ENCODE peak calls at places on chromosome 17, in four cellular contexts. S is CD8-positive, alpha-beta T cell; U is foreskin keratinocyte; H is psoas muscle. Z is an unnamed sample.

GRCh38 chr17:39104657-39105056 is 46.8 kb downstream of the PLXDC1 start:
- ATAC-seq in U (no peak), S (no peak), H (no peak), Z (no peak)

GRCh38 chr17:6191405-6192095 is 121.4 kb downstream of the WSCD1 start:
- ATAC-seq in U (no peak), S (no peak), H (no peak), Z (no peak)

GRCh38 chr17:8225813-8226535 is 15.6 kb upstream of the AURKB start:
- ATAC-seq in S (peak; percentile 2), H (no peak), U (peak; percentile 5), Z (no peak)

GRCh38 chr17:55524440-55525220 is 13.4 kb upstream of the SMIM36 start:
- ATAC-seq in U (no peak), S (no peak), H (no peak), Z (no peak)

GRCh38 chr17:63173903-63174302 is 207.9 kb downstream of the TANC2 start:
- ATAC-seq in S (no peak), H (no peak), U (no peak), Z (no peak)

GRCh38 chr17:36931096-36931696 is 6.1 kb upstream of the LHX1 start:
- ATAC-seq in S (no peak), H (no peak), U (no peak), Z (no peak)

GRCh38 chr17:1029912-1030656 is 33.2 kb downstream of the TIMM22 start:
- ATAC-seq in U (no peak), H (peak; percentile 67), S (no peak), Z (peak; percentile 8)

GRCh38 chr17:81842725-81843504 is 8.1 kb upstream of the PPP1R27 start:
- ATAC-seq in H (peak; percentile 54), U (no peak), S (no peak), Z (peak; percentile 60)

GRCh38 chr17:43880420-43880991 is 26.8 kb downstream of the MPP2 start:
- ATAC-seq in S (peak; percentile 54), U (peak; percentile 30), H (peak; percentile 88), Z (no peak)

GRCh38 chr17:8020776-8021564 is 17.9 kb upstream of the ALOX15B start:
- ATAC-seq in S (no peak), H (no peak), U (no peak), Z (no peak)

GRCh38 chr17:40425741-40426140 is 8.0 kb upstream of the TOP2A start:
- ATAC-seq in H (no peak), U (no peak), S (no peak), Z (no peak)

GRCh38 chr17:62937636-62938035 is 28.4 kb upstream of the TANC2 start:
- ATAC-seq in U (no peak), H (no peak), S (no peak), Z (no peak)

GRCh38 chr17:68107373-68107772 is 71.8 kb downstream of the KPNA2 start:
- ATAC-seq in U (no peak), S (no peak), H (no peak), Z (no peak)

GRCh38 chr17:37429039-37429438 is 22.4 kb downstream of the TADA2A start:
- ATAC-seq in H (no peak), U (no peak), S (no peak), Z (no peak)

GRCh38 chr17:82429824-82430223 is 11.4 kb upstream of the OGFOD3 start:
- ATAC-seq in U (no peak), S (no peak), H (no peak), Z (no peak)

GRCh38 chr17:51612692-51613091 is 352.3 kb downstream of the UTP18 start:
- ATAC-seq in H (no peak), U (no peak), S (no peak), Z (no peak)

GRCh38 chr17:40538019-40538935 is 27.0 kb downstream of the CCR7 start:
- ATAC-seq in S (no peak), H (peak; percentile 80), U (no peak), Z (no peak)

GRCh38 chr17:27579304-27579703 is 51.7 kb upstream of the LGALS9 start:
- ATAC-seq in S (no peak), U (no peak), H (no peak), Z (no peak)

GRCh38 chr17:33284022-33284421 is 9.1 kb downstream of the ASIC2 start:
- ATAC-seq in S (no peak), U (peak; percentile 87), H (no peak), Z (peak; percentile 71)

GRCh38 chr17:40516581-40517285 is 15.3 kb upstream of the TNS4 start:
- ATAC-seq in S (peak; percentile 69), U (no peak), H (no peak), Z (no peak)

GRCh38 chr17:3687949-3688614 is 7.9 kb downstream of the P2RX5 start:
- ATAC-seq in H (no peak), U (peak; percentile 28), S (no peak), Z (no peak)

GRCh38 chr17:45031231-45032149 is 19.9 kb downstream of the DCAKD start:
- ATAC-seq in S (no peak), H (no peak), U (no peak), Z (no peak)

GRCh38 chr17:63932008-63932561 is at the start of gene CD79B:
- ATAC-seq in H (no peak), U (no peak), S (peak; percentile 60), Z (no peak)

GRCh38 chr17:69450857-69451410 is 36.4 kb downstream of the MAP2K6 start:
- ATAC-seq in H (no peak), U (no peak), S (no peak), Z (no peak)

GRCh38 chr17:66582373-66583111 is 252.4 kb upstream of the CACNG5 start:
- ATAC-seq in U (no peak), S (no peak), H (no peak), Z (no peak)
- TF ChIP-seq CTCF in U (no peak), S (no peak), H (no peak), Z (no peak)

GRCh38 chr17:35361027-35361426 is 12.4 kb downstream of the SLFN11 start:
- ATAC-seq in S (no peak), H (no peak), U (no peak), Z (no peak)
- H3K27me3 ChIP-seq in S (no peaks in the 10 kb centered on the region), H (peaks cover 3% of the 10 kb centered on the region), U (peaks cover 35% of the 10 kb centered on the region), Z (peaks cover 16% of the 10 kb centered on the region)

GRCh38 chr17:48351916-48352332 is 78.1 kb downstream of the SKAP1 start:
- ATAC-seq in S (peak; percentile 76), U (no peak), H (no peak), Z (no peak)
- TF ChIP-seq CTCF in S (peak; percentile 87), U (peak; percentile 71), H (peak; percentile 56), Z (peak; percentile 74)

GRCh38 chr17:74449773-74450172 is 16.7 kb upstream of the CD300A start:
- ATAC-seq in U (no peak), H (no peak), S (no peak), Z (no peak)
- H3K27me3 ChIP-seq in U (peaks cover 17% of the 10 kb centered on the region), H (no peaks in the 10 kb centered on the region), S (no peaks in the 10 kb centered on the region), Z (no peaks in the 10 kb centered on the region)

DNA sequence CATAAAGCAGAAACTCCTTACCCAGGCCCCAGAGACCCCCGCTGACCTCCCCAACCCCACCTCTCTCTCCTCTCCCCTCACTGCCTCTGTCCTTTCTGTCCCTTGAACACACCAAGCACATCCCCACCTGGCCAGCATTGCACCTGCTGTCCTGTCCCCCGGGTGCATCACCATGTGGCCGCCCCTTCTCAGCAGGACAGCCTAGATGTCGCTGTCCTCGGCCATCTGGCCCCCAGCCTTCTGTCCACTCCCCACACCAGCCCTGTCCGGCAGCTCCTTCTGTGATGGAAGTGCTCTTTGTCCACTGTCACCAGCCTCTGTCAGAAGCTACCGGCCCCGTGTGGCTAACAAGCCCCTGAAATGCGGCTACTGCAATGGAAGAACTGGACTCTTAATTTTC is 12.3 kb upstream of the MPRIP start:
- ATAC-seq in S (no peak), U (no peak), H (no peak), Z (no peak)
- TF ChIP-seq CTCF in S (no peak), U (no peak), H (no peak), Z (no peak)

GRCh38 chr17:79721993-79722671 is 8.6 kb upstream of the ENPP7 start:
- ATAC-seq in U (no peak), H (no peak), S (no peak), Z (no peak)
- H3K27me3 ChIP-seq in U (no peaks in the 10 kb centered on the region), H (no peaks in the 10 kb centered on the region), S (no peaks in the 10 kb centered on the region), Z (peaks cover 27% of the 10 kb centered on the region)

GRCh38 chr17:57948169-57948554 is 7.0 kb downstream of the CUEDC1 start:
- ATAC-seq in U (no peak), S (no peak), H (no peak), Z (peak; percentile 0)

GRCh38 chr17:57949649-57950048 is 5.6 kb downstream of the CUEDC1 start:
- ATAC-seq in H (peak; percentile 14), U (no peak), S (no peak), Z (no peak)

GRCh38 chr17:57946798-57947358 is 8.3 kb downstream of the CUEDC1 start:
- ATAC-seq in H (peak; percentile 53), S (peak; percentile 83), U (peak; percentile 65), Z (peak; percentile 64)

GRCh38 chr17:57947369-57947768 is 7.8 kb downstream of the CUEDC1 start:
- ATAC-seq in U (no peak), S (no peak), H (no peak), Z (no peak)

DNA sequence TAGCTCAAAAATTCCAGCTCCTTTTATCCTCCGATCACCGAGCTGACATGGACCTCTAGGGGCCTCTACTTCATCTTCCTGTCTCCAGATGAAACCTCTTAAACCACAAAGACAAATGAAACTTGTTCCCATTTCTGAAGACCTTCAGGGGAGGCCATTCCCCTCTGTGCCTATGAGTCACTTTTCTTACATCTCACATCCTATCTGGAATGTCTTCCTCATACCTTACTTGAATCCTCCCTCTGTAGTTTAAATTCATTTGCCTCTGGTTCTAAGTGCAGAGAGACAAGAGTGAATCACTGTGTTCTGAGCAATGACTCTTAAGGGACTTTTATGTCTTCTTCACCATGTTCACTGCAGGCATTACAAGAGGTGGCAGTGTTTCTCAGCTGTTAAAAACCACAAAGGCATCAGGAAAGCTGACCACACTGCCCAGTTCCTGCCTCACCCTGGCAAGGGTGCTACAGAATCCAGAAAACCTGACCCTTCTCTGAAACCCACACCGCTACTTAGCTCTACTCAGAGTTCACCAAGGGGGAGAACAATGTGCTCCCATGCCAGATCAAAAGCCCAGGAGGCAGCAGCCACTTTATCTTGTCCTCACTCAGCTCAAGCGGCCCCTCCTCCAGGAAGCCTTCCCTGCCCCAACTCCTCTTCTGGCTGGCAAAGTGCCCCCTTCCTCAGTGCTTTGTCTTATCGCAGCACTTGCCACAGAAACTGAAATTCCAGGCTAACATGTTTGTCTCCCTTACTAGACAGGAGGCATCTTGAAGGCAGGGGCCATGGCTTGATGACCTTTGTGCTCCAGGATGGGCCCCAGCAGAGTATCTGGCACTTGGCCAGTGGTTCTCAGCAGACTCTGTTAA is 6.4 kb downstream of the CUEDC1 start:
- ATAC-seq in U (peak; percentile 88), H (peak; percentile 78), S (no peak), Z (peak; percentile 78)
- TF ChIP-seq CTCF in U (peak; percentile 58), H (no peak), S (no peak), Z (no peak)

GRCh38 chr17:79407385-79407784 is 203.5 kb downstream of the RBFOX3 start:
- ATAC-seq in H (no peak), U (no peak), S (no peak), Z (no peak)

GRCh38 chr17:79406316-79406715 is 204.5 kb downstream of the RBFOX3 start:
- ATAC-seq in S (no peak), H (no peak), U (no peak), Z (peak; percentile 14)

GRCh38 chr17:79410681-79411080 is 200.2 kb downstream of the RBFOX3 start:
- ATAC-seq in S (no peak), U (no peak), H (no peak), Z (no peak)

GRCh38 chr17:79405823-79406222 is 205.0 kb downstream of the RBFOX3 start:
- ATAC-seq in S (no peak), U (no peak), H (no peak), Z (no peak)

GRCh38 chr17:79408251-79408650 is 202.6 kb downstream of the RBFOX3 start:
- ATAC-seq in S (no peak), U (no peak), H (no peak), Z (no peak)
- H3K27me3 ChIP-seq in S (no peaks in the 10 kb centered on the region), U (peaks cover 10% of the 10 kb centered on the region), H (peaks cover 16% of the 10 kb centered on the region), Z (peaks cover 76% of the 10 kb centered on the region)